ENCODE peak calls at places on chromosomes 16 and 17, in five cellular contexts. One of them, this sample, is unnamed.
A peak's percentile ranks its signal among the peaks of the same experiment; 100 is the strongest.

GRCh38 chr16:87880117-87880696 is 10.9 kb upstream of the SLC7A5 start:
- DNase-seq in ureter: no peak
- DNase-seq in stimulated activated naive B cell treated with anti-CD40 and anti-IgM and Interleukin-4, amounts not matched to agents 10 μg/mL and 1 μg/mL and 100 μg/mL, for 72 hours: no peak
- DNase-seq in A549: no peak
- DNase-seq in T-helper 1 cell: no peak
- DNase-seq in this sample: no peak

GRCh38 chr17:40329981-40330794 is 21.2 kb downstream of the RARA start:
- DNase-seq in A549: no peak
- DNase-seq in ureter: no peak
- DNase-seq in T-helper 1 cell: no peak
- DNase-seq in stimulated activated naive B cell treated with anti-CD40 and anti-IgM and Interleukin-4, amounts not matched to agents 10 μg/mL and 1 μg/mL and 100 μg/mL, for 72 hours: no peak
- DNase-seq in this sample: no peak

GRCh38 chr17:27544350-27545131 is 86.4 kb upstream of the LGALS9 start:
- DNase-seq in stimulated activated naive B cell treated with anti-CD40 and anti-IgM and Interleukin-4, amounts not matched to agents 10 μg/mL and 1 μg/mL and 100 μg/mL, for 72 hours: peak; percentile 87
- DNase-seq in A549: no peak
- DNase-seq in T-helper 1 cell: no peak
- DNase-seq in ureter: no peak
- DNase-seq in this sample: no peak

GRCh38 chr17:2412561-2413021 is 11.7 kb upstream of the MNT start:
- DNase-seq in T-helper 1 cell: no peak
- DNase-seq in stimulated activated naive B cell treated with anti-CD40 and anti-IgM and Interleukin-4, amounts not matched to agents 10 μg/mL and 1 μg/mL and 100 μg/mL, for 72 hours: no peak
- DNase-seq in A549: no peak
- DNase-seq in ureter: no peak
- DNase-seq in this sample: no peak

GRCh38 chr16:30003670-30004423 is 7.0 kb downstream of the DOC2A start:
- DNase-seq in A549: no peak
- DNase-seq in stimulated activated naive B cell treated with anti-CD40 and anti-IgM and Interleukin-4, amounts not matched to agents 10 μg/mL and 1 μg/mL and 100 μg/mL, for 72 hours: no peak
- DNase-seq in ureter: no peak
- DNase-seq in T-helper 1 cell: no peak
- DNase-seq in this sample: no peak

GRCh38 chr16:81480856-81481821 is 36.5 kb downstream of the CMIP start:
- DNase-seq in ureter: peak; percentile 61
- DNase-seq in T-helper 1 cell: no peak
- DNase-seq in stimulated activated naive B cell treated with anti-CD40 and anti-IgM and Interleukin-4, amounts not matched to agents 10 μg/mL and 1 μg/mL and 100 μg/mL, for 72 hours: peak; percentile 90
- DNase-seq in A549: no peak
- DNase-seq in this sample: no peak

GRCh38 chr16:89924298-89924924 is 1.3 kb downstream of the TUBB3 start:
- DNase-seq in A549: no peak
- DNase-seq in ureter: peak; percentile 57
- DNase-seq in stimulated activated naive B cell treated with anti-CD40 and anti-IgM and Interleukin-4, amounts not matched to agents 10 μg/mL and 1 μg/mL and 100 μg/mL, for 72 hours: no peak
- DNase-seq in T-helper 1 cell: no peak
- DNase-seq in this sample: no peak

GRCh38 chr17:39664581-39665561 is at the start of gene TCAP:
- DNase-seq in ureter: no peak
- DNase-seq in A549: no peak
- DNase-seq in stimulated activated naive B cell treated with anti-CD40 and anti-IgM and Interleukin-4, amounts not matched to agents 10 μg/mL and 1 μg/mL and 100 μg/mL, for 72 hours: no peak
- DNase-seq in T-helper 1 cell: no peak
- DNase-seq in this sample: no peak

GRCh38 chr17:66229783-66230538 is 746 bp upstream of the APOH start:
- DNase-seq in stimulated activated naive B cell treated with anti-CD40 and anti-IgM and Interleukin-4, amounts not matched to agents 10 μg/mL and 1 μg/mL and 100 μg/mL, for 72 hours: no peak
- DNase-seq in ureter: no peak
- DNase-seq in T-helper 1 cell: no peak
- DNase-seq in A549: no peak
- DNase-seq in this sample: no peak

GRCh38 chr17:57043276-57043675 is 41.8 kb upstream of the AKAP1 start:
- DNase-seq in A549: no peak
- DNase-seq in ureter: no peak
- DNase-seq in stimulated activated naive B cell treated with anti-CD40 and anti-IgM and Interleukin-4, amounts not matched to agents 10 μg/mL and 1 μg/mL and 100 μg/mL, for 72 hours: no peak
- DNase-seq in T-helper 1 cell: no peak
- DNase-seq in this sample: no peak

GRCh38 chr16:74667215-74667765 is 613 bp upstream of the RFWD3 start:
- DNase-seq in ureter: no peak
- DNase-seq in A549: no peak
- DNase-seq in stimulated activated naive B cell treated with anti-CD40 and anti-IgM and Interleukin-4, amounts not matched to agents 10 μg/mL and 1 μg/mL and 100 μg/mL, for 72 hours: no peak
- DNase-seq in T-helper 1 cell: no peak
- DNase-seq in this sample: no peak

GRCh38 chr16:50067290-50067853 is 1.6 kb downstream of the HEATR3 start:
- DNase-seq in A549: peak; percentile 12
- DNase-seq in ureter: no peak
- DNase-seq in stimulated activated naive B cell treated with anti-CD40 and anti-IgM and Interleukin-4, amounts not matched to agents 10 μg/mL and 1 μg/mL and 100 μg/mL, for 72 hours: no peak
- DNase-seq in T-helper 1 cell: no peak
- DNase-seq in this sample: no peak

GRCh38 chr16:86931410-86931941 is 353.1 kb downstream of the FOXL1 start:
- DNase-seq in T-helper 1 cell: no peak
- DNase-seq in A549: no peak
- DNase-seq in stimulated activated naive B cell treated with anti-CD40 and anti-IgM and Interleukin-4, amounts not matched to agents 10 μg/mL and 1 μg/mL and 100 μg/mL, for 72 hours: no peak
- DNase-seq in ureter: no peak
- DNase-seq in this sample: peak; percentile 80

GRCh38 chr16:75647492-75648264 is at the start of the genes KARS1 and TERF2IP:
- DNase-seq in stimulated activated naive B cell treated with anti-CD40 and anti-IgM and Interleukin-4, amounts not matched to agents 10 μg/mL and 1 μg/mL and 100 μg/mL, for 72 hours: peak; percentile 95
- DNase-seq in ureter: peak; percentile 95
- DNase-seq in A549: peak; percentile 94
- DNase-seq in T-helper 1 cell: peak; percentile 90
- DNase-seq in this sample: peak; percentile 93

GRCh38 chr17:14741516-14741915 is 440.6 kb downstream of the HS3ST3B1 start:
- DNase-seq in stimulated activated naive B cell treated with anti-CD40 and anti-IgM and Interleukin-4, amounts not matched to agents 10 μg/mL and 1 μg/mL and 100 μg/mL, for 72 hours: no peak
- DNase-seq in A549: peak; percentile 33
- DNase-seq in ureter: no peak
- DNase-seq in T-helper 1 cell: no peak
- DNase-seq in this sample: no peak

GRCh38 chr17:73646409-73647305 is 2.4 kb upstream of the SDK2 start:
- DNase-seq in ureter: no peak
- DNase-seq in A549: peak; percentile 54
- DNase-seq in stimulated activated naive B cell treated with anti-CD40 and anti-IgM and Interleukin-4, amounts not matched to agents 10 μg/mL and 1 μg/mL and 100 μg/mL, for 72 hours: no peak
- DNase-seq in T-helper 1 cell: no peak
- DNase-seq in this sample: no peak

GRCh38 chr17:66829386-66829864 is 5.5 kb upstream of the CACNG5 start:
- DNase-seq in A549: no peak
- DNase-seq in ureter: no peak
- DNase-seq in T-helper 1 cell: no peak
- DNase-seq in stimulated activated naive B cell treated with anti-CD40 and anti-IgM and Interleukin-4, amounts not matched to agents 10 μg/mL and 1 μg/mL and 100 μg/mL, for 72 hours: no peak
- DNase-seq in this sample: no peak

GRCh38 chr17:44417553-44417952 is 28.1 kb upstream of the ITGA2B start:
- DNase-seq in stimulated activated naive B cell treated with anti-CD40 and anti-IgM and Interleukin-4, amounts not matched to agents 10 μg/mL and 1 μg/mL and 100 μg/mL, for 72 hours: no peak
- DNase-seq in T-helper 1 cell: no peak
- DNase-seq in ureter: no peak
- DNase-seq in A549: no peak
- DNase-seq in this sample: no peak

GRCh38 chr16:19040400-19040799 is 27.0 kb upstream of the COQ7 start:
- DNase-seq in stimulated activated naive B cell treated with anti-CD40 and anti-IgM and Interleukin-4, amounts not matched to agents 10 μg/mL and 1 μg/mL and 100 μg/mL, for 72 hours: no peak
- DNase-seq in ureter: no peak
- DNase-seq in A549: no peak
- DNase-seq in T-helper 1 cell: no peak
- DNase-seq in this sample: no peak

GRCh38 chr16:78105517-78105916 is 6.1 kb downstream of the WWOX start:
- DNase-seq in stimulated activated naive B cell treated with anti-CD40 and anti-IgM and Interleukin-4, amounts not matched to agents 10 μg/mL and 1 μg/mL and 100 μg/mL, for 72 hours: no peak
- DNase-seq in T-helper 1 cell: no peak
- DNase-seq in ureter: no peak
- DNase-seq in A549: no peak
- DNase-seq in this sample: peak; percentile 4

GRCh38 chr17:50558955-50559614 is 1.4 kb upstream of the CACNA1G start:
- DNase-seq in ureter: no peak
- DNase-seq in A549: no peak
- DNase-seq in T-helper 1 cell: no peak
- DNase-seq in stimulated activated naive B cell treated with anti-CD40 and anti-IgM and Interleukin-4, amounts not matched to agents 10 μg/mL and 1 μg/mL and 100 μg/mL, for 72 hours: no peak
- DNase-seq in this sample: no peak

GRCh38 chr16:3696425-3697218 is 20.7 kb downstream of the TRAP1 start:
- DNase-seq in stimulated activated naive B cell treated with anti-CD40 and anti-IgM and Interleukin-4, amounts not matched to agents 10 μg/mL and 1 μg/mL and 100 μg/mL, for 72 hours: no peak
- DNase-seq in T-helper 1 cell: no peak
- DNase-seq in A549: no peak
- DNase-seq in ureter: no peak
- DNase-seq in this sample: no peak

GRCh38 chr17:78624461-78625216 is 47.4 kb upstream of the DNAH17 start:
- DNase-seq in stimulated activated naive B cell treated with anti-CD40 and anti-IgM and Interleukin-4, amounts not matched to agents 10 μg/mL and 1 μg/mL and 100 μg/mL, for 72 hours: no peak
- DNase-seq in ureter: no peak
- DNase-seq in A549: no peak
- DNase-seq in T-helper 1 cell: no peak
- DNase-seq in this sample: no peak

GRCh38 chr17:80068301-80069160 is 32.1 kb downstream of the CCDC40 start:
- DNase-seq in stimulated activated naive B cell treated with anti-CD40 and anti-IgM and Interleukin-4, amounts not matched to agents 10 μg/mL and 1 μg/mL and 100 μg/mL, for 72 hours: no peak
- DNase-seq in T-helper 1 cell: no peak
- DNase-seq in ureter: peak; percentile 73
- DNase-seq in A549: no peak
- DNase-seq in this sample: peak; percentile 69

GRCh38 chr16:12201863-12202262 is 225.3 kb downstream of the SNX29 start:
- DNase-seq in ureter: no peak
- DNase-seq in A549: no peak
- DNase-seq in stimulated activated naive B cell treated with anti-CD40 and anti-IgM and Interleukin-4, amounts not matched to agents 10 μg/mL and 1 μg/mL and 100 μg/mL, for 72 hours: no peak
- DNase-seq in T-helper 1 cell: no peak
- DNase-seq in this sample: no peak

GRCh38 chr17:18004345-18004744 is 31.7 kb downstream of the DRC3 start:
- DNase-seq in T-helper 1 cell: no peak
- DNase-seq in ureter: no peak
- DNase-seq in stimulated activated naive B cell treated with anti-CD40 and anti-IgM and Interleukin-4, amounts not matched to agents 10 μg/mL and 1 μg/mL and 100 μg/mL, for 72 hours: no peak
- DNase-seq in A549: no peak
- DNase-seq in this sample: no peak

GRCh38 chr16:12097523-12098428 is 121.2 kb downstream of the SNX29 start:
- DNase-seq in ureter: peak; percentile 60
- DNase-seq in A549: no peak
- DNase-seq in stimulated activated naive B cell treated with anti-CD40 and anti-IgM and Interleukin-4, amounts not matched to agents 10 μg/mL and 1 μg/mL and 100 μg/mL, for 72 hours: no peak
- DNase-seq in T-helper 1 cell: no peak
- DNase-seq in this sample: peak; percentile 65

GRCh38 chr16:48321307-48322036 is 63.7 kb downstream of the SIAH1 start:
- DNase-seq in ureter: no peak
- DNase-seq in stimulated activated naive B cell treated with anti-CD40 and anti-IgM and Interleukin-4, amounts not matched to agents 10 μg/mL and 1 μg/mL and 100 μg/mL, for 72 hours: no peak
- DNase-seq in A549: no peak
- DNase-seq in T-helper 1 cell: no peak
- DNase-seq in this sample: no peak

GRCh38 chr16:22711847-22712246 is 102.1 kb upstream of the HS3ST2 start:
- DNase-seq in ureter: no peak
- DNase-seq in T-helper 1 cell: no peak
- DNase-seq in stimulated activated naive B cell treated with anti-CD40 and anti-IgM and Interleukin-4, amounts not matched to agents 10 μg/mL and 1 μg/mL and 100 μg/mL, for 72 hours: no peak
- DNase-seq in A549: no peak
- DNase-seq in this sample: no peak

GRCh38 chr17:62920300-62920699 is 45.7 kb upstream of the TANC2 start:
- DNase-seq in A549: no peak
- DNase-seq in T-helper 1 cell: no peak
- DNase-seq in ureter: no peak
- DNase-seq in stimulated activated naive B cell treated with anti-CD40 and anti-IgM and Interleukin-4, amounts not matched to agents 10 μg/mL and 1 μg/mL and 100 μg/mL, for 72 hours: no peak
- DNase-seq in this sample: no peak

GRCh38 chr16:79204486-79204885 is 396.1 kb downstream of the MAF start:
- DNase-seq in A549: no peak
- DNase-seq in stimulated activated naive B cell treated with anti-CD40 and anti-IgM and Interleukin-4, amounts not matched to agents 10 μg/mL and 1 μg/mL and 100 μg/mL, for 72 hours: no peak
- DNase-seq in T-helper 1 cell: no peak
- DNase-seq in ureter: no peak
- DNase-seq in this sample: no peak

GRCh38 chr16:50697881-50698767 is 4.7 kb downstream of the NOD2 start:
- DNase-seq in A549: no peak
- DNase-seq in T-helper 1 cell: no peak
- DNase-seq in stimulated activated naive B cell treated with anti-CD40 and anti-IgM and Interleukin-4, amounts not matched to agents 10 μg/mL and 1 μg/mL and 100 μg/mL, for 72 hours: peak; percentile 67
- DNase-seq in ureter: no peak
- DNase-seq in this sample: no peak

GRCh38 chr16:84985079-84986065 is 26.0 kb downstream of the ZDHHC7 start:
- DNase-seq in ureter: no peak
- DNase-seq in A549: no peak
- DNase-seq in stimulated activated naive B cell treated with anti-CD40 and anti-IgM and Interleukin-4, amounts not matched to agents 10 μg/mL and 1 μg/mL and 100 μg/mL, for 72 hours: no peak
- DNase-seq in T-helper 1 cell: no peak
- DNase-seq in this sample: no peak